ENCODE peak calls at places on chromosomes 6 and 20, in five cellular contexts. M, L, K, D and Q are unnamed samples.

GRCh38 chr6:154112181-154112809 is 73.3 kb downstream of the OPRM1 start:
- DNase-seq in M (no peak), L (no peak), K (no peak), D (no peak), Q (no peak)

GRCh38 chr20:51378171-51378928 is 164.2 kb downstream of the NFATC2 start:
- DNase-seq in M (no peak), K (no peak), L (no peak), D (no peak), Q (no peak)

GRCh38 chr6:5305968-5306626 is 44.8 kb downstream of the FARS2 start:
- DNase-seq in M (no peak), D (peak; percentile 39), L (no peak), K (no peak), Q (no peak)

GRCh38 chr20:18436847-18437246 is 30.0 kb downstream of the DZANK1 start:
- DNase-seq in D (peak; percentile 1), K (no peak), L (no peak), M (no peak), Q (no peak)

GRCh38 chr6:151765444-151765886 is 42.0 kb upstream of the ESR1 start:
- DNase-seq in D (peak; percentile 77), K (no peak), L (peak; percentile 98), M (peak; percentile 48), Q (peak; percentile 81)

GRCh38 chr6:110853754-110854477 is 20.7 kb upstream of the AMD1 start:
- DNase-seq in L (no peak), D (no peak), K (no peak), M (no peak), Q (no peak)

GRCh38 chr6:23650676-23651075 is 475.3 kb upstream of the NRSN1 start:
- DNase-seq in M (no peak), K (no peak), L (no peak), D (no peak), Q (no peak)

GRCh38 chr6:167782698-167783517 is 43.8 kb upstream of the AFDN start:
- DNase-seq in L (no peak), D (no peak), K (no peak), M (no peak), Q (no peak)

GRCh38 chr6:150213301-150213700 is 70.5 kb downstream of the PPP1R14C start:
- DNase-seq in K (no peak), D (no peak), L (no peak), M (no peak), Q (peak; percentile 36)

GRCh38 chr6:46954819-46955520 is 33.2 kb upstream of the ADGRF5 start:
- DNase-seq in D (no peak), M (no peak), L (peak; percentile 65), K (no peak), Q (no peak)

GRCh38 chr6:72457738-72458137 is 164.1 kb upstream of the KCNQ5 start:
- DNase-seq in M (no peak), K (no peak), D (no peak), L (no peak), Q (no peak)

GRCh38 chr6:11778648-11779307 is at the start of gene ADTRP:
- DNase-seq in M (no peak), L (no peak), D (no peak), K (no peak), Q (peak; percentile 67)

GRCh38 chr6:161168281-161168891 is 105.5 kb downstream of the AGPAT4 start:
- DNase-seq in K (no peak), M (no peak), D (peak; percentile 99), L (peak; percentile 84), Q (no peak)

GRCh38 chr6:144335914-144336313 is 50.8 kb downstream of the UTRN start:
- DNase-seq in M (no peak), K (no peak), L (no peak), D (no peak), Q (no peak)

GRCh38 chr20:43844778-43845614 is 69.7 kb upstream of the TOX2 start:
- DNase-seq in M (peak; percentile 26), D (peak; percentile 95), L (peak; percentile 82), K (no peak), Q (no peak)
- TF ChIP-seq CTCF in M (no peak), D (peak; percentile 49), L (peak; percentile 12), K (no peak), Q (no peak)

DNA sequence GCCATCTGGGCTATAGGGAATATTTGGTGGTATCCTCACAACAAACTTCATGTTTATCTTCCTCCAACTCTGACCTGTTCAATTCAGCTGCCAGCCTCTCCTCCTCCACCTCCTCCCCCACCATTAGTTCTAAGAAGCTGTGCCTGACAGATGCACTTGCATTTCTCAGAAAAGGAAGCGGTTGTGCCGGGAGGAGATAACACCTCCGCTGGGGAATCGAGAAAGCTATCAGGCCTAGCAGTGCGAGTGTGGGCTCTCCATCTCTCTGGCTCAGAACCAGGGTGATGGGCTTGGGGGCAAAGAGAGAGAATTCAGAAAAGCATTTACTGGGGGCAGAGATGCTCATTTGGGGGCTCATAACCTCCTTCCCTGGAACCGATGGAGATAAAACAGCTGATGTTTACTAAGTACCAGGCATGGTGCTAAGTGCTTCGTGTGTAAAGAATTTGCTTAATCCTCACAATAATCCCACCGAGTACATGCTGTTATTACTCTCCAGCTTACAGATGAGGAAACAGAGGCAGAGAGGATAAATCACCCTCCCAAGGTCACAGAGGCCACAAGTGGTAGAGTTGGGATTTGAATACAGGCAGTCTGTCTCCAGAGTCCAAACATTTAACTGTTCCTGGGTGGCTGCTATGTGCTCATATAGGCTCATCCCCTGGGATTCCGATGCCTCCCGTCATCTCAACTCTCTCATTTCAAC is 38.3 kb downstream of the COX4I2 start:
- DNase-seq in D (peak; percentile 25), L (peak; percentile 57), M (no peak), K (no peak), Q (no peak)
- H3K4me3 ChIP-seq in D (no peak overlapping the region), L (no peak overlapping the region), M (no peak overlapping the region), K (no peak overlapping the region), Q (no peak overlapping the region)

GRCh38 chr20:37991506-37992302 is 41.6 kb downstream of the TTI1 start:
- DNase-seq in K (no peak), M (no peak), D (no peak), L (no peak), Q (no peak)
- H3K4me1 ChIP-seq in K (peaks cover 12% of the 10 kb centered on the region), M (peaks cover 4% of the 10 kb centered on the region), D (peaks cover 29% of the 10 kb centered on the region), L (peaks cover 24% of the 10 kb centered on the region), Q (peaks cover 30% of the 10 kb centered on the region)

DNA sequence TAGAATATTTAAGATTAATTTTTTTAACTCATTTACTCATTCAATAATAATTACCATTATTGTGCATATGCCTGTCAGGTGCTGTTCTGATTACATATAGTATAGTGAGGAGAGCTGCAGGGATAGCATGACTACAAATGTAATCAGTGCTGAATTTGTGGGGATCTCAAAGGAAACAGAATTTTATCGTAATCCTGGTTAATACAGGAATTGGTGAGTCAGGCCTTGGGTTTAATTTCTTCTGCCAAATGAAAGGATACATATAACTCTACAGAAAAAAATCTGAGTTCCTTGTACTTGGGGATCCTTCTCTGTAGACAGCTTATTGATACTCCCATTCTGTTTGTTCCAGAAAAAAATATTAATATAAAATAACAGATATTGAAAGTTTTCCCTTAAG is 297.2 kb downstream of the GJA1 start:
- DNase-seq in M (no peak), K (no peak), L (peak; percentile 59), D (peak; percentile 59), Q (no peak)
- TF ChIP-seq CTCF in M (no peak), K (no peak), L (no peak), D (no peak), Q (no peak)

GRCh38 chr6:27743787-27744186 is 168.4 kb downstream of the OR2B2 start:
- DNase-seq in M (no peak), D (no peak), L (no peak), K (no peak), Q (no peak)

GRCh38 chr6:27753668-27754407 is 158.4 kb downstream of the OR2B2 start:
- DNase-seq in D (peak; percentile 76), M (peak; percentile 74), L (peak; percentile 37), K (no peak), Q (peak; percentile 85)

GRCh38 chr6:27752038-27752885 is 159.9 kb downstream of the OR2B2 start:
- DNase-seq in D (peak; percentile 76), K (peak; percentile 60), M (peak; percentile 48), L (peak; percentile 89), Q (peak; percentile 72)

GRCh38 chr6:27747637-27748036 is 164.6 kb downstream of the OR2B2 start:
- DNase-seq in L (no peak), K (no peak), D (no peak), M (no peak), Q (no peak)

DNA sequence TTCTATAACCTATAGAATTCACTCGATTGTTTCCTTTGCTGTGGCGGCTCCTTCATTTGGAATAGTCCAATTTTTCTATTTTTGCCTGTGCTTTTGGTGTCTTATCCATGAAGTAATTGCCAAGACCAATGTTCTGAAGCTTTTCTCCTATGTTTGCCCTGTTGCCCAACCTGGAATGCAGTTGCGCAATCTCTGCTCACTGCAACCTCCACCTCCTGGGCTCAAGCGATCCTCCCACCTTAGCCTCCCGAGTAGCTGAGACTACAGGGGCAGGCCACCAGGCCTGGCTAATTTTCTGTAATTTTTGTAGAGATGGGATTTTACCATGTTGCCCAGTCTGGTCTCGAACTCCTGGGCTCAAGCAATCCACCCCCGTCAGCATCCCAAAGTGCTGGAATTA is 163.5 kb downstream of the OR2B2 start:
- DNase-seq in M (no peak), L (no peak), D (no peak), K (no peak), Q (no peak)
- H3K4me3 ChIP-seq in M (no peak overlapping the region), L (no peak overlapping the region), D (no peak overlapping the region), K (no peak overlapping the region), Q (no peak overlapping the region)

DNA sequence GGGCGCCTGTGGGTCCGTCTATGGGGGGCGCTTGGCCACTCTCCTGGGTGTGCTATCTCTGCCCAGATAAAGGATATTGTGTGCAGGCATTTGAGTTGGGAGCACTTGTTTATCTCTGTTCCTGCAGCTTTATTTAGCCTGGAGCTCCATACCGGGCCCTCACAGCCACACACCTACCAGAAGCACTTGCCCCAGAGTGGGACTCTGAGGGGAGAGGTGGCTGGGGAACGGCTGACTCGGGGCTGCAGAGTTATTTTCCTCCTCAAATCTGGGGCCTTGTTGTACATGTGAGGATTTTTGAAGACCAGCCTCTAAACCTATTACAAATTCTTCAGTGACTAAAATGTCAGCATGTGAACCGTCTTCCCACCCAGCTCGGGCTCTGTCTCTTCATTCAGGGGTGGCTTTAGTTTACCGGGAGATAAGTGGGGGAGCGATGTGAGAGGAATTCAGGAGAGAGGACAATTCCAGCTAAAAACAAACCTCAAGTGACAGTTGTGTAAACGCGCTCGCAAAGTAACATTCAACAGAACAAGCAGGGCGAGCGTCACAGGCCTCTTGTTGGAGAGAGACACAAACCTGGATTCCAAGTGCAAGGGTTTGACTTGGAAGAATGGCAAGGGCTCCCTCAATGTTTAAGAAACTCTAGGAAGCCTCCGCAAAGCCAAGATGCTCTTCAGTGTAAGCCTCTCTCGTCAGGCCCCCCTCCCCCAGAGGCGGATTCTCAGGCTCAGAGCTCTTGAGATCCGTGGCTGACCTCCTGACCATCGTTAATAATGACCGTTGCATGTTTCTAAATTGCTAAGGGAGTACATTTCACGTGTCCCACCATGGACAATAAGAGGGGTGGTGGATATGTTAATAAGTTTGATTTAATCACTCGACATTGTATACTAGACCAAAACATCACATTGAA is 548.9 kb downstream of the QKI start:
- DNase-seq in M (no peak), D (no peak), L (no peak), K (no peak), Q (no peak)
- H3K4me1 ChIP-seq in M (no peaks in the 10 kb centered on the region), D (peaks cover 1% of the 10 kb centered on the region), L (peaks cover 4% of the 10 kb centered on the region), K (no peaks in the 10 kb centered on the region), Q (no peaks in the 10 kb centered on the region)

GRCh38 chr6:137475103-137475502 is 19.1 kb downstream of the OLIG3 start:
- DNase-seq in K (no peak), L (no peak), M (no peak), D (no peak), Q (no peak)
- TF ChIP-seq CTCF in K (no peak), L (no peak), M (no peak), D (no peak), Q (no peak)